ENCODE peak calls at places on chromosomes 4 and X, in four cellular contexts. One of them, this sample, is unnamed. For H3K4me1, the result is how much of the 10 kb centered on the place peaks cover.

GRCh38 chr4:8282134-8282641 is 12.6 kb downstream of the HTRA3 start:
- DNase-seq in aorta: peak
- DNase-seq in left ventricle myocardium inferior: peak
- DNase-seq in tibial artery: no peak
- DNase-seq in this sample: no peak

GRCh38 chrX:20863649-20864048 is 510.6 kb upstream of the CNKSR2 start:
- DNase-seq in aorta: no peak
- DNase-seq in left ventricle myocardium inferior: no peak
- DNase-seq in tibial artery: no peak
- DNase-seq in this sample: no peak

GRCh38 chrX:49039598-49040375 is 3.4 kb downstream of the TFE3 start:
- DNase-seq in tibial artery: peak
- DNase-seq in left ventricle myocardium inferior: peak
- DNase-seq in aorta: peak
- DNase-seq in this sample: peak

GRCh38 chr4:153156263-153156662 is 48.0 kb upstream of the TRIM2 start:
- DNase-seq in tibial artery: no peak
- DNase-seq in left ventricle myocardium inferior: no peak
- DNase-seq in aorta: no peak
- DNase-seq in this sample: no peak

GRCh38 chrX:28586891-28587635 is at the start of gene IL1RAPL1:
- DNase-seq in left ventricle myocardium inferior: no peak
- DNase-seq in aorta: no peak
- DNase-seq in tibial artery: no peak
- DNase-seq in this sample: no peak

GRCh38 chr4:185838514-185839203 is 26.7 kb upstream of the SORBS2 start:
- DNase-seq in aorta: no peak
- DNase-seq in left ventricle myocardium inferior: no peak
- DNase-seq in tibial artery: no peak
- DNase-seq in this sample: no peak

GRCh38 chrX:36334508-36335015 is 415.0 kb downstream of the CFAP47 start:
- DNase-seq in aorta: no peak
- DNase-seq in tibial artery: no peak
- DNase-seq in left ventricle myocardium inferior: no peak
- DNase-seq in this sample: no peak

GRCh38 chrX:133600536-133600935 is 185.2 kb upstream of the GPC4 start:
- DNase-seq in tibial artery: no peak
- DNase-seq in left ventricle myocardium inferior: no peak
- DNase-seq in aorta: no peak
- DNase-seq in this sample: no peak

GRCh38 chr4:72525938-72526337 is 43.1 kb downstream of the ADAMTS3 start:
- DNase-seq in left ventricle myocardium inferior: peak
- DNase-seq in aorta: peak
- DNase-seq in tibial artery: peak
- DNase-seq in this sample: peak

GRCh38 chr4:73668806-73669205 is 48.6 kb upstream of the RASSF6 start:
- DNase-seq in tibial artery: no peak
- DNase-seq in aorta: no peak
- DNase-seq in left ventricle myocardium inferior: no peak
- DNase-seq in this sample: no peak

GRCh38 chr4:105060628-105061027 is 86.0 kb upstream of the TET2 start:
- DNase-seq in left ventricle myocardium inferior: no peak
- DNase-seq in tibial artery: no peak
- DNase-seq in aorta: no peak
- DNase-seq in this sample: peak

GRCh38 chr4:85779165-85779564 is 304.2 kb downstream of the ARHGAP24 start:
- DNase-seq in left ventricle myocardium inferior: no peak
- DNase-seq in tibial artery: no peak
- DNase-seq in aorta: no peak
- DNase-seq in this sample: no peak

GRCh38 chr4:82043081-82043808 is 330.5 kb downstream of the HNRNPD start:
- DNase-seq in left ventricle myocardium inferior: no peak
- DNase-seq in tibial artery: no peak
- DNase-seq in aorta: no peak
- DNase-seq in this sample: peak

GRCh38 chrX:1529756-1530155 is 7.2 kb downstream of the P2RY8 start:
- DNase-seq in tibial artery: no peak
- DNase-seq in aorta: no peak
- DNase-seq in left ventricle myocardium inferior: no peak
- DNase-seq in this sample: no peak

GRCh38 chrX:7083468-7084396 is 63.8 kb upstream of the STS start:
- DNase-seq in tibial artery: no peak
- DNase-seq in left ventricle myocardium inferior: no peak
- DNase-seq in aorta: no peak
- DNase-seq in this sample: no peak

GRCh38 chr4:181213562-181213961 is 1029.6 kb upstream of the TENM3 start:
- DNase-seq in tibial artery: no peak
- DNase-seq in aorta: no peak
- DNase-seq in left ventricle myocardium inferior: no peak
- DNase-seq in this sample: no peak

GRCh38 chr4:112516401-112517066 is 554 bp upstream of the NEUROG2 start:
- DNase-seq in tibial artery: no peak
- DNase-seq in aorta: peak
- DNase-seq in left ventricle myocardium inferior: no peak
- DNase-seq in this sample: peak

GRCh38 chr4:100742045-100742444 is 224.2 kb upstream of the EMCN start:
- DNase-seq in tibial artery: no peak
- DNase-seq in aorta: no peak
- DNase-seq in left ventricle myocardium inferior: no peak
- DNase-seq in this sample: no peak

GRCh38 chr4:114180481-114180880 is 201.0 kb upstream of the ARSJ start:
- DNase-seq in left ventricle myocardium inferior: peak
- DNase-seq in tibial artery: peak
- DNase-seq in aorta: peak
- DNase-seq in this sample: peak

GRCh38 chr4:17647927-17648326 is 33.5 kb downstream of the MED28 start:
- DNase-seq in aorta: no peak
- DNase-seq in tibial artery: no peak
- DNase-seq in left ventricle myocardium inferior: no peak
- DNase-seq in this sample: no peak

GRCh38 chrX:123736333-123736921 is 3.6 kb upstream of the THOC2 start:
- DNase-seq in left ventricle myocardium inferior: no peak
- DNase-seq in tibial artery: no peak
- DNase-seq in aorta: no peak
- DNase-seq in this sample: no peak

GRCh38 chrX:112913807-112914206 is 73.2 kb upstream of the AMOT start:
- DNase-seq in left ventricle myocardium inferior: no peak
- DNase-seq in aorta: no peak
- DNase-seq in tibial artery: no peak
- DNase-seq in this sample: no peak

GRCh38 chr4:113446019-113446418 is 315.5 kb downstream of the CAMK2D start:
- DNase-seq in left ventricle myocardium inferior: no peak
- DNase-seq in tibial artery: no peak
- DNase-seq in aorta: no peak
- DNase-seq in this sample: no peak

GRCh38 chrX:12722314-12722713 is 68.9 kb upstream of the PRPS2 start:
- DNase-seq in left ventricle myocardium inferior: no peak
- DNase-seq in aorta: no peak
- DNase-seq in tibial artery: no peak
- DNase-seq in this sample: no peak

GRCh38 chrX:139795196-139795595 is 87.2 kb upstream of the MCF2 start:
- DNase-seq in left ventricle myocardium inferior: no peak
- DNase-seq in aorta: no peak
- DNase-seq in tibial artery: no peak
- DNase-seq in this sample: no peak

GRCh38 chr4:182126567-182126966 is 116.6 kb upstream of the TENM3 start:
- DNase-seq in tibial artery: no peak
- DNase-seq in aorta: no peak
- DNase-seq in left ventricle myocardium inferior: no peak
- DNase-seq in this sample: no peak

GRCh38 chrX:25300994-25301393 is 285.2 kb upstream of the ARX start:
- DNase-seq in tibial artery: no peak
- DNase-seq in left ventricle myocardium inferior: no peak
- DNase-seq in aorta: no peak
- DNase-seq in this sample: no peak

GRCh38 chr4:115165503-115165902 is 52.1 kb upstream of the NDST4 start:
- DNase-seq in tibial artery: no peak
- DNase-seq in left ventricle myocardium inferior: no peak
- DNase-seq in aorta: no peak
- DNase-seq in this sample: no peak

GRCh38 chr4:159144112-159144694 is 41.3 kb downstream of the RAPGEF2 start:
- DNase-seq in tibial artery: no peak
- DNase-seq in aorta: no peak
- DNase-seq in left ventricle myocardium inferior: no peak
- DNase-seq in this sample: no peak
- H3K4me1 ChIP-seq in tibial artery: under half
- H3K4me1 ChIP-seq in aorta: under half
- H3K4me1 ChIP-seq in left ventricle myocardium inferior: half or more
- H3K4me1 ChIP-seq in this sample: under half

GRCh38 chr4:147814334-147814733 is 82.4 kb downstream of the ARHGAP10 start:
- DNase-seq in aorta: no peak
- DNase-seq in left ventricle myocardium inferior: no peak
- DNase-seq in tibial artery: no peak
- DNase-seq in this sample: no peak

GRCh38 chr4:147808447-147808846 is 76.6 kb downstream of the ARHGAP10 start:
- DNase-seq in aorta: no peak
- DNase-seq in tibial artery: no peak
- DNase-seq in left ventricle myocardium inferior: no peak
- DNase-seq in this sample: no peak

GRCh38 chr4:147813107-147813773 is 81.4 kb downstream of the ARHGAP10 start:
- DNase-seq in left ventricle myocardium inferior: no peak
- DNase-seq in aorta: no peak
- DNase-seq in tibial artery: no peak
- DNase-seq in this sample: no peak

GRCh38 chr4:147809171-147809570 is 77.3 kb downstream of the ARHGAP10 start:
- DNase-seq in aorta: no peak
- DNase-seq in left ventricle myocardium inferior: no peak
- DNase-seq in tibial artery: no peak
- DNase-seq in this sample: no peak

DNA sequence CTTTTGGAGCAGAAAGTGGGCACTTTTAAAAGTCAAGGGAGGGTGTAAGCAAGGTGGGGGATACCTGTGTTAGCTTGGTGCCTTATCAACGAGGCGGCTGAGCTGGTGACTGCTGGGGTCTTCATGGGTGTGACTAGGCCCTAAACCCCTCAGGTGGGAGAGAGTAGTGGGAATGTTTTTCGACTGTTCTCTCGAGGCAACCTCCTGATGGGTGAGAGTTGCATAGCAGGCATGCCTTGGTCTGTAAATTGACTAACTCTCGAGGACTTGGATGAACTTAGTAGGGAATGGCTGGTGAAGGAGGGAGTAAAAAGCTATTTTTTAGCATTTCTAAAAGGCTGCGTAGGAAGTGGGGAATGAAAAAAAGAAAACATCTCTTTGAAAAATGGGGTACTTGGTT is 80.0 kb downstream of the ARHGAP10 start:
- DNase-seq in tibial artery: no peak
- DNase-seq in left ventricle myocardium inferior: no peak
- DNase-seq in aorta: no peak
- DNase-seq in this sample: no peak
- H3K4me1 ChIP-seq in tibial artery: under half
- H3K4me1 ChIP-seq in left ventricle myocardium inferior: half or more
- H3K4me1 ChIP-seq in aorta: under half
- H3K4me1 ChIP-seq in this sample: under half

DNA sequence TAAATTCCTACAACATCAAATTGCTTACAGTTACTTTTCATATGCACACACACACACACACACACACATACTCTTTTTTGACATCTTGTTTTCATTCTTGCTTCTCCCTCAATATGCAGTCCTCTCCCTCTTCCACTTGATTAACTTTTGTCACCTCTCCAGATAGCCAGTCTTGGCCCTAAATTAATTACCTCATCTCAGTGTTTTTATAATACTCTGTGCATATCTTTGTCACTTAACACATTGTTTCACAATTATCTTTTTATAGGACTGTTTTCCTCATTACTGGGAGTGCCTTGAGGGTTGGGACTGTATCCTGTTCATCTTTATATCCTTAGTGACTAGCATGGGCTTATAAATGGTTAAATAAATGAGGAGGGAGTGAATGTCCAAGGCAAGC is 33.1 kb downstream of the SYNPO2 start:
- DNase-seq in tibial artery: no peak
- DNase-seq in left ventricle myocardium inferior: no peak
- DNase-seq in aorta: no peak
- DNase-seq in this sample: no peak
- H3K4me1 ChIP-seq in tibial artery: under half
- H3K4me1 ChIP-seq in left ventricle myocardium inferior: half or more
- H3K4me1 ChIP-seq in aorta: under half
- H3K4me1 ChIP-seq in this sample: under half

GRCh38 chr4:140659935-140660710 is 91.4 kb upstream of the UCP1 start:
- DNase-seq in tibial artery: no peak
- DNase-seq in left ventricle myocardium inferior: no peak
- DNase-seq in aorta: no peak
- DNase-seq in this sample: no peak
- H3K4me1 ChIP-seq in tibial artery: under half
- H3K4me1 ChIP-seq in left ventricle myocardium inferior: under half
- H3K4me1 ChIP-seq in aorta: under half
- H3K4me1 ChIP-seq in this sample: under half

GRCh38 chr4:76989391-76990061 is 40.0 kb downstream of the SEPTIN11 start:
- DNase-seq in left ventricle myocardium inferior: no peak
- DNase-seq in tibial artery: no peak
- DNase-seq in aorta: no peak
- DNase-seq in this sample: no peak
- H3K4me1 ChIP-seq in left ventricle myocardium inferior: half or more
- H3K4me1 ChIP-seq in tibial artery: under half
- H3K4me1 ChIP-seq in aorta: under half
- H3K4me1 ChIP-seq in this sample: under half

DNA sequence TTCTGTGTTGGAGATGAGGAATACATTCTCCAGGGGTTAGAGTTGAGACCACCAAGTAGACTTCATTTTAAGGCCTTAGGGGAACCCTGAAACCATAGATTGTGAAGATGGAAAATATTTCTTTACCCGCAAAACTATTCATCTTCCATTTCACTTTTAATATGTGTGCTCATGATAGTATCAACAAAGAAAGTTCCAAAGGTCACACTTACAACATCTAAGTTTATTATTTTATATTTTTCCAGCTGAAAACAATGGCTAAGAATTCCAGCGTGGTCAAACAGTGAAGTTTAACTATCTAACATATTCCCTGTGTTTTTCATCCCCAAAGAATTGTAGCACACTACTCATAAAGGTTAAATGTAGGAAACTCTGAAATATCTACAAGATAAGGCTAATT is 214.5 kb upstream of the GIMD1 start:
- DNase-seq in left ventricle myocardium inferior: no peak
- DNase-seq in aorta: no peak
- DNase-seq in tibial artery: no peak
- DNase-seq in this sample: no peak
- H3K4me1 ChIP-seq in left ventricle myocardium inferior: under half
- H3K4me1 ChIP-seq in aorta: under half
- H3K4me1 ChIP-seq in tibial artery: under half
- H3K4me1 ChIP-seq in this sample: under half

GRCh38 chr4:2793920-2794706 is 1.2 kb downstream of the SH3BP2 start:
- DNase-seq in aorta: peak
- DNase-seq in left ventricle myocardium inferior: peak
- DNase-seq in tibial artery: peak
- DNase-seq in this sample: peak
- H3K4me1 ChIP-seq in aorta: under half
- H3K4me1 ChIP-seq in left ventricle myocardium inferior: half or more
- H3K4me1 ChIP-seq in tibial artery: under half
- H3K4me1 ChIP-seq in this sample: half or more

DNA sequence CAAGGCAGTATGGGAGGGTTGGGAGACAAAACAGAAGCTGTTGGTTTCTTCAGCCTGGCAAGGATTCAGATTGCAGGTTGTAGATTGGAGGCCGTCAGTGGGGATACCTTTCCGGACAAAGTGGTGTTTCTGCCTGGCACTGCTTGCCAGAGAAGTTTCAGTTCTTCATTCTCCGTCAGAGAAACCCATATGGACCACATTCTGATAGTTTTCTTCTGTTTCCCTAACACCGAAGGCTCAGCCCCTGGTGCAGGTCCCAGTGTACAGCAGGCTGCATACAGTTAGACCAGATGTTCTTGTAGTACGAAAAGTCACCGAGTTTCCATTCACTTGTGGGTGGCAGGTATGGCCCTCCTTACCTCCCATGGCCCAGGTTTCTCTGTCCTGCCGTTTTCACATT is 107.3 kb downstream of the PTTG2 start:
- DNase-seq in aorta: no peak
- DNase-seq in tibial artery: no peak
- DNase-seq in left ventricle myocardium inferior: no peak
- DNase-seq in this sample: no peak
- H3K4me1 ChIP-seq in aorta: under half
- H3K4me1 ChIP-seq in tibial artery: under half
- H3K4me1 ChIP-seq in left ventricle myocardium inferior: half or more
- H3K4me1 ChIP-seq in this sample: under half